ENCODE peak calls at places on chromosomes 1 and 21, in four cellular contexts. One of them, this sample, is unnamed.

GRCh38 chr1:4106731-4107130 is 206.7 kb upstream of the C1orf174 start:
- DNase-seq in MM.1S: no peak
- DNase-seq in GM23338: no peak
- DNase-seq in neural progenitor cell: no peak
- DNase-seq in this sample: no peak

GRCh38 chr1:51877434-51878306 is 857 bp downstream of the NRDC start:
- DNase-seq in MM.1S: peak; percentile 13
- DNase-seq in GM23338: peak; percentile 46
- DNase-seq in neural progenitor cell: no peak
- DNase-seq in this sample: no peak

GRCh38 chr1:14773621-14774020 is 175.1 kb downstream of the KAZN start:
- DNase-seq in MM.1S: no peak
- DNase-seq in GM23338: no peak
- DNase-seq in neural progenitor cell: no peak
- DNase-seq in this sample: no peak

GRCh38 chr1:184531296-184531695 is 144.5 kb downstream of the C1orf21 start:
- DNase-seq in MM.1S: no peak
- DNase-seq in GM23338: no peak
- DNase-seq in neural progenitor cell: no peak
- DNase-seq in this sample: no peak

GRCh38 chr1:115830963-115831362 is 10.0 kb downstream of the NHLH2 start:
- DNase-seq in MM.1S: no peak
- DNase-seq in GM23338: peak; percentile 19
- DNase-seq in neural progenitor cell: no peak
- DNase-seq in this sample: no peak

GRCh38 chr1:241582921-241583321 is 50.7 kb downstream of the KMO start:
- DNase-seq in MM.1S: no peak
- DNase-seq in GM23338: peak; percentile 6
- DNase-seq in neural progenitor cell: no peak
- DNase-seq in this sample: no peak

GRCh38 chr1:61742620-61743431 is 546 bp downstream of the PATJ start:
- DNase-seq in MM.1S: no peak
- DNase-seq in GM23338: peak; percentile 63
- DNase-seq in neural progenitor cell: peak; percentile 72
- DNase-seq in this sample: no peak

GRCh38 chr1:157090771-157091170 is 8.8 kb downstream of the ETV3L start:
- DNase-seq in MM.1S: no peak
- DNase-seq in GM23338: no peak
- DNase-seq in neural progenitor cell: no peak
- DNase-seq in this sample: no peak

GRCh38 chr21:17045214-17045835 is 467.5 kb upstream of the CXADR start:
- DNase-seq in MM.1S: peak; percentile 17
- DNase-seq in GM23338: peak; percentile 38
- DNase-seq in neural progenitor cell: no peak
- DNase-seq in this sample: no peak

GRCh38 chr1:23967871-23968270 is 8.2 kb downstream of the PNRC2 start:
- DNase-seq in MM.1S: no peak
- DNase-seq in GM23338: no peak
- DNase-seq in neural progenitor cell: no peak
- DNase-seq in this sample: no peak

DNA sequence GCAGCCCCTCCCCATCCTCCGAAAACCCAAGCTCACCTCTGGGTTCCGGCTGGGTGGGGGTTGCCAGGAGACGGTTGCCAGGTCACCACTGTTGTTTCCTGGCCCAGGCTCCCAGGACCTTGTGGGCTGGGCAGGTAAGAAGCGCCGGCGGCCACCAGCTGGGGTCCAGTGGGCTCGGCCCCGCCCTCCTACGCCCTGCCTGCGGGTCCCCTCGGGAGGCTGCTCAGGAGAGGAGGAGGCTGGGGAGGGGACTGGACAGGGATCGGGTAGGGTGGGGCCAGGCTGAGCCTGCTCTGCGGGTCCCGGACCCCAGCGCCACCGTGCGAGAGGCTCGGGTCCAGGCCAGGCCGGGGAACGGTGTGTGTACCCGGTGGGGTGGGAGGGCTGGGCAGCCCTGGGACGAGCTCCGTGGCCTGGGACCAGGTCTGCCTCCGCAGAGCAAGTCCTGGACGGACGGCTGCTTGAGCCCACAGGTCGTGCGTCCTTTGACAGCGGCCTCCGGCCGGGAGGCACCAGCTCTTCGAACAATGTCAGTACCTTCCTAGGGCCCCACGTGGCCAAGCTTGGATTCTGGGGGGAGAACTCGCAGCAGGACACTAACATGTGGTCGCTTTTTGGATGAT is at the start of gene TTLL10:
- DNase-seq in MM.1S: no peak
- DNase-seq in GM23338: peak; percentile 83
- DNase-seq in neural progenitor cell: peak; percentile 69
- DNase-seq in this sample: no peak
- TF ChIP-seq EZH2 in MM.1S: no peak
- TF ChIP-seq EZH2 in GM23338: no peak
- TF ChIP-seq EZH2 in neural progenitor cell: no peak
- TF ChIP-seq EZH2 in this sample: no peak

GRCh38 chr1:1246230-1246600 is 307 bp downstream of the C1QTNF12 start:
- DNase-seq in MM.1S: no peak
- DNase-seq in GM23338: no peak
- DNase-seq in neural progenitor cell: no peak
- DNase-seq in this sample: no peak
- TF ChIP-seq EZH2 in MM.1S: no peak
- TF ChIP-seq EZH2 in GM23338: no peak
- TF ChIP-seq EZH2 in neural progenitor cell: no peak
- TF ChIP-seq EZH2 in this sample: no peak

GRCh38 chr1:41380979-41381690 is 19.9 kb downstream of the FOXO6 start:
- DNase-seq in MM.1S: no peak
- DNase-seq in GM23338: no peak
- DNase-seq in neural progenitor cell: peak; percentile 57
- DNase-seq in this sample: no peak
- TF ChIP-seq EZH2 in MM.1S: no peak
- TF ChIP-seq EZH2 in GM23338: peak; percentile 57
- TF ChIP-seq EZH2 in neural progenitor cell: no peak
- TF ChIP-seq EZH2 in this sample: no peak

DNA sequence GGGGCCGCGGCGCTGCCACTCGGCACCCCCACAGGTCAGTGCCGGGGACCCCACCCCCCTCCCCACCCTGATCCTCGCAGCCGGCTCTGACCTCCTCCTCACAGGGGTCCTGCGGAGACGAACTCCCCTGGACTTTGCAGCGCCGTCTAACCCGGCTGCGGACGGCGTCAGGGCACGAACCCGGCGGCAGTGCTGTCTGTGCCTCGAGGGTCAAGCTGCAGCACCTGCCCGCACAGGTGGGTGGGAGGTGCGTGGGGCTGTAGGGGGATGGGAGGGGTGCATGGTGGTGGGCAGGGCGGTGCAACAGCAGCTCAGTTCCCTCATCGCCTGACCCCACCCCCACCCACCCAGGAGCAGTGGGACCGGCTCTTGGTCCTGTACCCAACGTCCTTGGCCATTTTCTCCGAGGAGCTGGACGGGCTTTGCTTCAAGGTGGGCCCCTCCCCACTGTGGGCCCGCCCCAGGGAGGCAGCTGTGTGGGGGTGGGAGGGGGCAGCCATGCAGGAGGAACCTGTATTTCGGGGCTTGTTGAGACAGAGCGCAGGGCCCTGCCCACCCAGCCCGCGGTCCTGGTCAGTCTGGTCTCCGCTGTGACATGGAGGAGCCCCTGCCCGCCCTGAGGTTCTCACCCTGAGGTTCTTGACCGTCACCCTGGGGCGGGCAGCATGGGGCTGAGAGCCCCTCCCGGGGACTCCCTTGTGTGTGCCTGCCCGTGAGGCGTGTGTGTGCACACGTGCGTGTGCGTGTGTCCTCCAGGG is 4.9 kb downstream of the PLEKHN1 start:
- DNase-seq in MM.1S: no peak
- DNase-seq in GM23338: no peak
- DNase-seq in neural progenitor cell: no peak
- DNase-seq in this sample: no peak
- TF ChIP-seq EZH2 in MM.1S: no peak
- TF ChIP-seq EZH2 in GM23338: no peak
- TF ChIP-seq EZH2 in neural progenitor cell: no peak
- TF ChIP-seq EZH2 in this sample: no peak

DNA sequence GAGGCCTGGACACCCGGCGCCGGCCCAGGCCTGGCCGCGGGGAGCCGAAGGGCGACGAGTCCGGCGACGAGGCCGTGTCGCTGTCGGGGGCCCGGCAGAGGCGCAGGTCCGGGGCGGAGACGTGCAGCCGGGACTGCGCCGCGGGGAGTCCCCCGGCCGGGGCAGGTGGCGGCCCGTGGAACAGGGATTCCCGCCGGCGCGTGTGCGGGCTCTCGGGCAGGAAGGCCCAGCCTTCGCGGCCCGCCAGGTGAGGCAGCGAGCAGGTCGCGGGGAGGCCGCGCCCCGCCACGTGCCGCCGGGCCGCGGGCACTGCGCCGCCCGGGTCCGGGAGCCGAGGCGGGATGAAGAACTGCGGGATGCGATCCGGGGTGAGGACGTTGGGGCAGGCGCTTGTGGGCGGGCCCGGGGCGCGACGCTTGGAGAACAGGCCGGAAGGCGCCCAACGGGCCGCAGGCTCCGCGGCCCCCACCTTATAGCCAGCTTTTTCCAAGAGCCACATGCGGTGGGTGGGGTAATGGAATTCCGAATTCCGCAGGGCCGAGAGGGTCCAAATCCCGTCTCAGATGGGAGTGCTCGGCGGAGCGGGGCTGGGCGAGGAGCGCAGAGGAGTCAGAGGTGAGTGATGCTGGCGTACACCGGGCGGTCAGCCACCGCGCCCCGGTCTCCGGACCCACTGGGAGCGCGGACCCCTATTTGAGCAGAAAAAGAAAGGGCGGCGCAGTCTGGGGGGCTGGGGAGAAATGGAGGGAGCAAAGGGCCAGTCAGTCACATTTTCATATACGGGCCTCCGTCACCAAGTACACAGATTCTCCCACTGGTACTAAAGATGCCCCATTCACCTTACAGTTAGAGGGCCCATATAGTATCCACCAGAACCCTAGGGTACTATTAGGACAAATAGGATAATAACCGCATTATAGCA is 868 bp downstream of the C2CD4D start:
- DNase-seq in MM.1S: no peak
- DNase-seq in GM23338: peak; percentile 76
- DNase-seq in neural progenitor cell: peak; percentile 53
- DNase-seq in this sample: no peak
- TF ChIP-seq EZH2 in MM.1S: no peak
- TF ChIP-seq EZH2 in GM23338: no peak
- TF ChIP-seq EZH2 in neural progenitor cell: peak; percentile 74
- TF ChIP-seq EZH2 in this sample: peak; percentile 57

GRCh38 chr1:228496494-228496893 is 9.3 kb downstream of the RNF187 start:
- DNase-seq in MM.1S: no peak
- DNase-seq in GM23338: no peak
- DNase-seq in neural progenitor cell: no peak
- DNase-seq in this sample: no peak
- TF ChIP-seq EZH2 in MM.1S: no peak
- TF ChIP-seq EZH2 in GM23338: no peak
- TF ChIP-seq EZH2 in neural progenitor cell: no peak
- TF ChIP-seq EZH2 in this sample: no peak

GRCh38 chr1:170271430-170271829 is 125.7 kb downstream of the NTMT2 start:
- DNase-seq in MM.1S: no peak
- DNase-seq in GM23338: no peak
- DNase-seq in neural progenitor cell: no peak
- DNase-seq in this sample: no peak
- TF ChIP-seq EZH2 in MM.1S: no peak
- TF ChIP-seq EZH2 in GM23338: no peak
- TF ChIP-seq EZH2 in neural progenitor cell: no peak
- TF ChIP-seq EZH2 in this sample: no peak

This sample was measured in SK-N-MC.